ENCODE peak calls at places on chromosome X, in six cellular contexts. J is psoas muscle, Q is PC-3, W is left ventricle myocardium inferior, O is neural progenitor cell, R is AG04450. D is an unnamed sample. For H3K9me3, the result is how much of the 10 kb centered on the place peaks cover.

GRCh38 chrX:37716502-37717068 is 31.0 kb downstream of the XK start:
- DNase-seq in J (no peak), Q (no peak), W (no peak), O (no peak), R (no peak), D (no peak)

GRCh38 chrX:69063486-69063885 is 101.8 kb downstream of the PJA1 start:
- DNase-seq in J (no peak), Q (no peak), W (no peak), O (no peak), R (no peak), D (no peak)

GRCh38 chrX:48520976-48521352 is 644 bp upstream of the EBP start:
- DNase-seq in J (no peak), Q (no peak), W (no peak), O (no peak), R (no peak), D (no peak)

GRCh38 chrX:122115604-122116003 is 1068.2 kb downstream of the GLUD2 start:
- DNase-seq in J (no peak), Q (no peak), W (no peak), O (no peak), R (no peak), D (no peak)

GRCh38 chrX:14697453-14697852 is 168.1 kb downstream of the GLRA2 start:
- DNase-seq in J (no peak), Q (peak), W (no peak), O (peak), R (no peak), D (peak)

GRCh38 chrX:150312931-150313330 is 50.2 kb upstream of the MAMLD1 start:
- DNase-seq in J (no peak), Q (no peak), W (no peak), O (no peak), R (no peak), D (no peak)

GRCh38 chrX:20593836-20594235 is 327.1 kb upstream of the RPS6KA3 start:
- DNase-seq in J (no peak), Q (no peak), W (no peak), O (no peak), R (no peak), D (no peak)

GRCh38 chrX:56615282-56615681 is 51.9 kb downstream of the UBQLN2 start:
- DNase-seq in J (no peak), Q (no peak), W (no peak), O (no peak), R (no peak), D (no peak)

GRCh38 chrX:78957768-78958130 is 12.6 kb downstream of the P2RY10 start:
- DNase-seq in J (no peak), Q (no peak), W (no peak), O (no peak), R (no peak), D (no peak)

GRCh38 chrX:20309796-20310195 is 43.1 kb upstream of the RPS6KA3 start:
- DNase-seq in J (no peak), Q (no peak), W (no peak), O (no peak), R (peak), D (no peak)

GRCh38 chrX:40727599-40728252 is 7.6 kb downstream of the MED14 start:
- DNase-seq in J (no peak), Q (no peak), W (no peak), O (no peak), R (no peak), D (no peak)
- H3K4me3 ChIP-seq in J (no peak), Q (no peak), W (no peak), O (no peak), R (no peak), D (no peak)

GRCh38 chrX:124256209-124256608 is 76.3 kb upstream of the TEX13D start:
- DNase-seq in J (no peak), Q (no peak), W (no peak), O (no peak), R (peak), D (no peak)

GRCh38 chrX:124257924-124258706 is 74.3 kb upstream of the TEX13D start:
- DNase-seq in J (no peak), Q (no peak), W (no peak), O (no peak), R (no peak), D (no peak)

GRCh38 chrX:124260845-124261244 is 71.6 kb upstream of the TEX13D start:
- DNase-seq in J (no peak), Q (no peak), W (no peak), O (no peak), R (no peak), D (no peak)

GRCh38 chrX:124256981-124257380 is 75.5 kb upstream of the TEX13D start:
- DNase-seq in J (no peak), Q (no peak), W (no peak), O (no peak), R (no peak), D (no peak)
- H3K9me3 ChIP-seq in J (under half), Q (under half), W (under half), O (under half), R (under half), D (under half)

GRCh38 chrX:45187731-45188130 is 12.9 kb downstream of the DIPK2B start:
- DNase-seq in J (no peak), Q (peak), W (no peak), O (no peak), R (no peak), D (no peak)
- H3K27ac ChIP-seq in J (no peak), Q (peak), W (peak), O (no peak), R (no peak), D (no peak)

GRCh38 chrX:3763111-3763510 is 49.7 kb upstream of the PRKX start:
- DNase-seq in J (no peak), Q (no peak), W (no peak), O (no peak), R (no peak), D (no peak)
- H3K4me3 ChIP-seq in J (no peak), Q (no peak), W (no peak), O (no peak), R (no peak), D (no peak)

GRCh38 chrX:2220829-2221567 is 279.8 kb downstream of the DHRSX start:
- DNase-seq in J (no peak), Q (no peak), W (no peak), O (no peak), R (no peak), D (no peak)

GRCh38 chrX:2224597-2225235 is 276.1 kb downstream of the DHRSX start:
- DNase-seq in J (no peak), Q (no peak), W (no peak), O (no peak), R (no peak), D (no peak)

GRCh38 chrX:2226182-2226581 is 274.6 kb downstream of the DHRSX start:
- DNase-seq in J (no peak), Q (no peak), W (no peak), O (no peak), R (no peak), D (no peak)

GRCh38 chrX:2224141-2224540 is 276.6 kb downstream of the DHRSX start:
- DNase-seq in J (no peak), Q (no peak), W (no peak), O (no peak), R (no peak), D (no peak)

GRCh38 chrX:2220296-2220695 is 280.5 kb downstream of the DHRSX start:
- DNase-seq in J (no peak), Q (no peak), W (no peak), O (no peak), R (no peak), D (no peak)
- H3K9me3 ChIP-seq in J (under half), Q (under half), W (half or more), O (under half), R (under half), D (under half)

GRCh38 chrX:111170017-111170416 is 74.0 kb downstream of the PAK3 start:
- DNase-seq in J (no peak), Q (no peak), W (no peak), O (no peak), R (no peak), D (no peak)
- H3K27ac ChIP-seq in J (no peak), Q (no peak), W (no peak), O (no peak), R (no peak), D (no peak)

DNA sequence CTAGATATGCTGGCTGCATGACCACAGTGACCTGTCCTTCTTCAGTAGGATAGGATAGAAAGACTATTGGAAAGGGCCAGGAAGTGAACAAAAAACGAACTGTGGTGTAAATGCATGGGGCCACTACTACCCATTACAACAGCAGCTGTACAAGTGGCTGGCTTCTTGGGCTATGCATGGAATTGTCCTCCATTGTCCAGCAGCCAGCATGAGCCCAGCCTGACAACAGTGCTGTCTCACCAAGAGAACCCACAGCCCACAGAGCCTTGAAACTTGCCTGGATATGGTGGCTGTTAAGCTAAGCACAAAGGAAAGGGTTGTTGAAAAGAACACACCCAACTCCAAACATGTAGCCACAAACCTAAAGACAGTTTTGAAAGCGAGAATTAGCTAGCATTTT is 330.2 kb upstream of the F9 start:
- DNase-seq in J (no peak), Q (no peak), W (no peak), O (peak), R (no peak), D (no peak)
- H3K4me3 ChIP-seq in J (no peak), Q (peak), W (no peak), O (no peak), R (no peak), D (no peak)